ENCODE peak calls at places on chromosomes 2 and 18, in four cellular contexts. J, S, M and W are unnamed samples.

GRCh38 chr2:167128130-167128529 is 239.8 kb downstream of the XIRP2 start:
- DNase-seq in S (no peak), J (no peak), M (no peak), W (no peak)

GRCh38 chr2:29139152-29139551 is 23.9 kb downstream of the CLIP4 start:
- DNase-seq in J (no peak), M (no peak), S (no peak), W (no peak)

GRCh38 chr2:134623796-134624195 is 95.0 kb downstream of the TMEM163 start:
- DNase-seq in S (no peak), J (no peak), M (no peak), W (no peak)

GRCh38 chr2:40554665-40555294 is 102.9 kb upstream of the SLC8A1 start:
- DNase-seq in S (peak; percentile 23), J (peak; percentile 27), M (peak; percentile 56), W (peak; percentile 56)

GRCh38 chr2:113010088-113010487 is 4.8 kb downstream of the IL36A start:
- DNase-seq in J (no peak), M (no peak), S (no peak), W (no peak)

GRCh38 chr2:31642707-31643106 is 62.0 kb upstream of the SRD5A2 start:
- DNase-seq in S (no peak), J (no peak), M (no peak), W (no peak)

GRCh38 chr2:18077724-18078123 is 199.3 kb downstream of the KCNS3 start:
- DNase-seq in S (no peak), J (no peak), M (no peak), W (no peak)

GRCh38 chr2:100291152-100291970 is 30.9 kb downstream of the LONRF2 start:
- DNase-seq in J (peak; percentile 97), S (peak; percentile 98), M (peak; percentile 72), W (peak; percentile 65)

GRCh38 chr2:123532126-123532525 is 493.0 kb upstream of the CNTNAP5 start:
- DNase-seq in J (no peak), S (no peak), M (no peak), W (no peak)

GRCh38 chr2:204436267-204436666 is 109.0 kb upstream of the PARD3B start:
- DNase-seq in S (no peak), J (no peak), M (peak; percentile 45), W (no peak)

GRCh38 chr2:12716250-12717190 is at the start of gene TRIB2:
- DNase-seq in M (peak; percentile 41), S (peak; percentile 88), J (peak; percentile 61), W (no peak)

GRCh38 chr2:150389487-150389886 is 98.0 kb downstream of the RND3 start:
- DNase-seq in S (no peak), M (no peak), J (no peak), W (no peak)

GRCh38 chr2:46878240-46878877 is 37.2 kb downstream of the MCFD2 start:
- DNase-seq in M (no peak), S (no peak), J (no peak), W (no peak)

GRCh38 chr2:10447300-10448207 is 573 bp downstream of the ODC1 start:
- DNase-seq in J (no peak), M (peak; percentile 38), S (peak; percentile 50), W (no peak)

GRCh38 chr18:76720683-76721082 is 101.7 kb upstream of the ZNF236 start:
- DNase-seq in S (no peak), M (no peak), J (no peak), W (no peak)

GRCh38 chr18:68406761-68407160 is 308.1 kb downstream of the TMX3 start:
- DNase-seq in M (no peak), S (no peak), J (no peak), W (no peak)

GRCh38 chr2:97963880-97964279 is 31.9 kb downstream of the TMEM131 start:
- DNase-seq in M (no peak), J (no peak), S (no peak), W (no peak)

GRCh38 chr2:23430263-23430662 is 45.3 kb downstream of the KLHL29 start:
- DNase-seq in S (no peak), M (no peak), J (no peak), W (no peak)

GRCh38 chr2:135164431-135164830 is 112.3 kb downstream of the RAB3GAP1 start:
- DNase-seq in S (no peak), J (no peak), M (no peak), W (no peak)

GRCh38 chr2:232349546-232349945 is 29.0 kb upstream of the ALPP start:
- DNase-seq in S (no peak), J (no peak), M (no peak), W (no peak)

GRCh38 chr2:226618875-226619605 is 180.6 kb downstream of the IRS1 start:
- DNase-seq in J (peak; percentile 27), M (peak; percentile 98), S (no peak), W (no peak)

GRCh38 chr2:6341730-6342129 is 524.0 kb downstream of the CMPK2 start:
- DNase-seq in J (no peak), S (no peak), M (no peak), W (no peak)

GRCh38 chr2:62309465-62310091 is 113.7 kb downstream of the B3GNT2 start:
- DNase-seq in M (no peak), S (peak; percentile 55), J (no peak), W (no peak)

GRCh38 chr2:175742367-175742766 is 259.7 kb downstream of the LNPK start:
- DNase-seq in M (no peak), S (no peak), J (no peak), W (no peak)

GRCh38 chr2:175745911-175746310 is 256.2 kb downstream of the LNPK start:
- DNase-seq in J (no peak), M (no peak), S (no peak), W (no peak)

GRCh38 chr2:175744000-175744399 is 258.1 kb downstream of the LNPK start:
- DNase-seq in J (no peak), S (no peak), M (no peak), W (no peak)

GRCh38 chr2:175741164-175741563 is 260.9 kb downstream of the LNPK start:
- DNase-seq in J (no peak), M (no peak), S (no peak), W (no peak)

GRCh38 chr2:175743020-175743419 is 259.0 kb downstream of the LNPK start:
- DNase-seq in J (no peak), M (no peak), S (no peak), W (no peak)
- TF ChIP-seq TCF7L2 in J (no peak), M (no peak), S (no peak), W (no peak)

GRCh38 chr2:209472386-209472832 is 48.6 kb downstream of the MAP2 start:
- DNase-seq in S (no peak), J (no peak), M (no peak), W (no peak)
- TF ChIP-seq TCF7L2 in S (no peak), J (peak; percentile 76), M (no peak), W (no peak)

GRCh38 chr18:57687970-57688369 is 66.3 kb upstream of the NARS1 start:
- DNase-seq in J (no peak), S (peak; percentile 24), M (no peak), W (no peak)
- TF ChIP-seq TCF7L2 in J (no peak), S (no peak), M (no peak), W (no peak)

GRCh38 chr2:190123956-190124355 is 61.4 kb upstream of the MSTN start:
- DNase-seq in J (no peak), S (no peak), M (no peak), W (no peak)
- TF ChIP-seq TCF7L2 in J (no peak), S (no peak), M (no peak), W (no peak)

DNA sequence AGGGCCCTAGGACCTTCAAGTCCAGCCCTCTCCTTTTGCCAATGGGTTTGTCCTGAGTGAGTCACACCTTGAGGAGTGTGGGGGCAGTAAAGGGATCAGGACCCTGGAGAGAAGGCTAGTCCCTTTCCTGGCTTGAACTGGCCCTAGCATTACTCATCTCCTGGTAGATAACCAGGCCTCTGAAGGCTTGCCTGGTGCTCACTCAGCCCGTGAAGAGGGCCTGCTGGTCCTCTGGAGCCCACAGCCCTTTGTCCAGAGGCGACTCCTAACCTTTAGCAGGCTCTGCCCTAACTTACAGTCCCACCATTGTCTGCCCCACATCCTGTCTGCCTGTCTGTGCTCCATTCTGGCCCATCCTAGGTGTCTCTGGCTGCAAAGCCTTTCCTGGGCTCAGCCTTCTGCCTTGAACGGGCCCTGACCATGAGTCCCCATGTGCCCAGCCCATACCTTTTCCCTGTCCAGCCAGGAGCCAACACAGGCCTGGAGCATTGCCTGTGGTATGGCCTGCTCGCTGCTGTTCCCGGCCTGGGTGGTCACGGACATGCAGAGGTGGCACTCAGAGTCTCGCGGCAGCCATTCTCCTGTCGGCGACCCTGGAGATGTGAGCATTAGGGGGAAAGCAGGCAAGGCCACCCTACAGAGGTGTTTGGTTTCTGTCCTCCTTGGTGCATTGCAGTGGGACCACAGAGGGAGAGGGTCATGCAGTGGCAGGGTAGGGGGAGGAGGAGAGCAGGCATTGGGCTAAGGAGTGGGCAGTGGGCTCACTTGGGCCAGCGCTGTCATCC is 4.9 kb downstream of the SFTPB start:
- DNase-seq in S (peak; percentile 72), J (peak; percentile 35), M (peak; percentile 15), W (no peak)
- TF ChIP-seq TCF7L2 in S (no peak), J (no peak), M (no peak), W (no peak)

GRCh38 chr18:47262397-47263196 is 11.1 kb upstream of the SKOR2 start:
- DNase-seq in J (no peak), S (no peak), M (no peak), W (no peak)

GRCh38 chr18:47263197-47263827 is 11.9 kb upstream of the SKOR2 start:
- DNase-seq in S (peak; percentile 12), J (no peak), M (no peak), W (no peak)

GRCh38 chr18:47263828-47264314 is 12.4 kb upstream of the SKOR2 start:
- DNase-seq in M (no peak), S (no peak), J (no peak), W (no peak)

GRCh38 chr18:47261902-47262301 is 10.4 kb upstream of the SKOR2 start:
- DNase-seq in J (no peak), M (no peak), S (no peak), W (no peak)

GRCh38 chr18:47265197-47265596 is 13.7 kb upstream of the SKOR2 start:
- DNase-seq in J (no peak), S (no peak), M (no peak), W (no peak)
- TF ChIP-seq TCF7L2 in J (no peak), S (no peak), M (no peak), W (no peak)